ENCODE peak calls at places on chromosomes 2 and 18, in six cellular contexts. X is A549, W is prostate gland, V is esophagus muscularis mucosa, T is Peyer's patch, B is adrenal gland. J is an unnamed sample.

GRCh38 chr2:144886847-144887246 is 366.9 kb upstream of the ZEB2 start:
- DNase-seq in X (no peak), W (no peak), V (no peak), T (no peak), B (peak), J (peak)

GRCh38 chr2:226234187-226234586 is 565.4 kb downstream of the IRS1 start:
- DNase-seq in X (no peak), W (no peak), V (no peak), T (no peak), B (no peak), J (no peak)

GRCh38 chr2:127530245-127531132 is 4.2 kb upstream of the IWS1 start:
- DNase-seq in X (peak), W (no peak), V (no peak), T (no peak), B (no peak), J (no peak)

GRCh38 chr2:31980674-31981356 is 30.0 kb downstream of the MEMO1 start:
- DNase-seq in X (peak), W (no peak), V (no peak), T (no peak), B (no peak), J (no peak)

GRCh38 chr2:182259629-182260150 is 167.1 kb downstream of the PDE1A start:
- DNase-seq in X (no peak), W (no peak), V (no peak), T (no peak), B (no peak), J (no peak)

GRCh38 chr2:41791523-41791922 is 256.3 kb upstream of the PKDCC start:
- DNase-seq in X (peak), W (no peak), V (no peak), T (no peak), B (peak), J (no peak)

GRCh38 chr2:151238527-151239487 is 22.9 kb downstream of the RBM43 start:
- DNase-seq in X (peak), W (peak), V (no peak), T (no peak), B (peak), J (peak)

GRCh38 chr2:187549193-187549592 is 5.0 kb downstream of the TFPI start:
- DNase-seq in X (no peak), W (no peak), V (no peak), T (no peak), B (no peak), J (no peak)

GRCh38 chr2:133841905-133842304 is 273.6 kb upstream of the NCKAP5 start:
- DNase-seq in X (peak), W (no peak), V (no peak), T (no peak), B (no peak), J (no peak)

GRCh38 chr2:2876350-2877042 is 501.1 kb downstream of the EIPR1 start:
- DNase-seq in X (no peak), W (no peak), V (no peak), T (no peak), B (no peak), J (no peak)

GRCh38 chr18:35949090-35949489 is 23.4 kb upstream of the RMP24 start:
- DNase-seq in X (no peak), W (no peak), V (no peak), T (no peak), B (no peak), J (no peak)

GRCh38 chr18:23716516-23716915 is 27.3 kb downstream of the LAMA3 start:
- DNase-seq in X (no peak), W (no peak), V (peak), T (no peak), B (no peak), J (no peak)

GRCh38 chr2:144147356-144147755 is 372.6 kb downstream of the ZEB2 start:
- DNase-seq in X (no peak), W (no peak), V (no peak), T (no peak), B (no peak), J (no peak)

GRCh38 chr2:6352906-6353515 is 512.7 kb downstream of the CMPK2 start:
- DNase-seq in X (peak), W (peak), V (no peak), T (no peak), B (peak), J (peak)

GRCh38 chr2:21054011-21054410 is 10.1 kb upstream of the APOB start:
- DNase-seq in X (no peak), W (no peak), V (peak), T (no peak), B (no peak), J (no peak)
- H3K27ac ChIP-seq in X (no peak), W (no peak), V (no peak), T (no peak), B (no peak), J (no peak)

GRCh38 chr2:19710230-19710629 is 191.6 kb downstream of the TTC32 start:
- DNase-seq in X (no peak), W (no peak), V (no peak), T (no peak), B (no peak), J (no peak)
- TF ChIP-seq POLR2A in X (no peak), W (no peak), V (no peak), T (no peak), B (no peak), J (no peak)

GRCh38 chr2:23427350-23427749 is 42.4 kb downstream of the KLHL29 start:
- DNase-seq in X (no peak), W (no peak), V (no peak), T (no peak), B (no peak), J (peak)
- H3K27ac ChIP-seq in X (no peak), W (no peak), V (peak), T (peak), B (peak), J (peak)

GRCh38 chr2:33581857-33582256 is 17.2 kb downstream of the FAM98A start:
- DNase-seq in X (no peak), W (no peak), V (no peak), T (no peak), B (no peak), J (no peak)
- TF ChIP-seq POLR2A in X (no peak), W (no peak), V (no peak), T (no peak), B (no peak), J (no peak)

DNA sequence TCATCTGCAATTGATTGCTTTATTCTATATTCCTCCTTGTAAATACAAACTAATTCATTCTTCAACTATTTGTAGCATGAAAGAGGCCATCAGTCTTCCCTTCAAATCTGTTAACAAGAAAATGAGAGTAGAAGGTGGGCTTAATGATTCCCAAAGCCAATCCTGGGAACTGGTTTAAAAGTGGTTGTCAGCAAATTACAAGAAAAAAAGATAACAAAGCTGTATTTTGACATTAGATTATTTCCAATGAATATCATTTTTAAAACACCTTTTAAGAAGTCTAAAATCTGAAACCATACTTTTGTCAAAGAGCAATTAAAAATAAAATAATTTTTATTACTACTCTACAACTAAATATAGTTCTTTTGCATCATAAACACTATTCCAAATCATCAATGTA is 139.2 kb downstream of the DYM start:
- DNase-seq in X (no peak), W (no peak), V (no peak), T (no peak), B (no peak), J (no peak)
- H3K27ac ChIP-seq in X (no peak), W (no peak), V (no peak), T (no peak), B (no peak), J (no peak)

GRCh38 chr18:28115149-28115550 is 61.8 kb downstream of the CDH2 start:
- DNase-seq in X (peak), W (no peak), V (no peak), T (no peak), B (no peak), J (no peak)
- TF ChIP-seq POLR2A in X (no peak), W (no peak), V (no peak), T (no peak), B (no peak), J (no peak)

GRCh38 chr2:126307740-126308139 is 348.2 kb upstream of the GYPC start:
- DNase-seq in X (no peak), W (no peak), V (no peak), T (no peak), B (no peak), J (no peak)
- H3K27ac ChIP-seq in X (no peak), W (no peak), V (no peak), T (no peak), B (no peak), J (no peak)